ENCODE peak calls at places on chromosomes 16 and 17, in eight cellular contexts. F, P, G, R, B, N, L and O are unnamed samples. For H3K9me3, the result is how much of the 10 kb centered on the place peaks cover.

GRCh38 chr16:55113195-55113594 is 182.5 kb downstream of the IRX5 start:
- DNase-seq in G (no peak), R (no peak), L (no peak), N (no peak), P (no peak), F (no peak), B (no peak), O (no peak)

GRCh38 chr16:15879255-15879804 is 9.1 kb downstream of the CEP20 start:
- DNase-seq in G (no peak), F (no peak), L (no peak), P (no peak), R (no peak), N (no peak), B (no peak), O (no peak)

GRCh38 chr17:77068915-77069314 is 71.9 kb upstream of the SEC14L1 start:
- DNase-seq in R (no peak), P (no peak), L (no peak), N (no peak), G (no peak), B (no peak), F (no peak), O (no peak)

GRCh38 chr16:14302399-14303181 is 231.5 kb downstream of the MRTFB start:
- DNase-seq in B (peak), R (peak), G (no peak), P (no peak), N (peak), F (no peak), L (peak), O (no peak)

GRCh38 chr17:77328823-77329740 is 188.3 kb downstream of the SEC14L1 start:
- DNase-seq in L (no peak), B (no peak), P (no peak), F (no peak), N (peak), G (no peak), R (peak), O (peak)

GRCh38 chr16:47694543-47694942 is 233.4 kb downstream of the PHKB start:
- DNase-seq in P (no peak), G (no peak), F (no peak), R (no peak), B (no peak), L (no peak), N (no peak), O (no peak)

GRCh38 chr17:35746956-35747355 is 6.1 kb downstream of the GAS2L2 start:
- DNase-seq in P (no peak), B (no peak), L (no peak), G (no peak), F (no peak), N (no peak), R (no peak), O (no peak)

GRCh38 chr17:10114931-10115535 is 83.4 kb downstream of the GAS7 start:
- DNase-seq in R (no peak), L (peak), B (peak), N (peak), F (no peak), G (peak), P (peak), O (peak)

GRCh38 chr16:78413651-78414050 is 314.2 kb downstream of the WWOX start:
- DNase-seq in F (no peak), P (no peak), R (no peak), G (no peak), N (no peak), B (no peak), L (no peak), O (no peak)

GRCh38 chr16:72946474-72947194 is 101.3 kb downstream of the ZFHX3 start:
- DNase-seq in N (no peak), R (no peak), G (peak), F (no peak), P (no peak), L (no peak), B (no peak), O (no peak)

GRCh38 chr16:79651363-79651762 is 50.8 kb upstream of the MAF start:
- DNase-seq in G (peak), P (no peak), B (peak), N (peak), F (no peak), R (no peak), L (no peak), O (peak)

GRCh38 chr17:58047751-58048150 is 35.5 kb upstream of the DYNLL2 start:
- DNase-seq in F (no peak), P (no peak), R (no peak), B (no peak), G (no peak), L (peak), N (no peak), O (no peak)

GRCh38 chr16:26688699-26689098 is 378.0 kb upstream of the C16orf82 start:
- DNase-seq in B (no peak), R (no peak), L (no peak), N (no peak), G (no peak), F (no peak), P (no peak), O (no peak)

GRCh38 chr17:82490512-82491195 is 28.9 kb upstream of the FOXK2 start:
- DNase-seq in G (no peak), B (no peak), L (no peak), N (peak), P (no peak), F (no peak), R (no peak), O (no peak)

GRCh38 chr16:69217433-69217832 is 30.5 kb downstream of the SNTB2 start:
- DNase-seq in N (no peak), P (no peak), B (no peak), L (no peak), F (no peak), R (no peak), G (no peak), O (no peak)

GRCh38 chr17:15655162-15655561 is 28.9 kb downstream of the TRIM16 start:
- DNase-seq in R (no peak), P (no peak), F (no peak), L (no peak), N (no peak), G (no peak), B (no peak), O (no peak)

GRCh38 chr16:88681084-88681680 is 5.1 kb downstream of the SNAI3 start:
- DNase-seq in B (no peak), G (no peak), F (no peak), N (peak), L (peak), P (no peak), R (peak), O (peak)

GRCh38 chr16:24670623-24671454 is 58.6 kb upstream of the TNRC6A start:
- DNase-seq in R (peak), P (no peak), L (peak), F (peak), G (peak), N (no peak), B (peak), O (peak)

GRCh38 chr17:55161935-55162555 is 102.7 kb upstream of the HLF start:
- DNase-seq in L (no peak), P (no peak), R (no peak), G (no peak), F (no peak), B (no peak), N (no peak), O (no peak)

GRCh38 chr17:46788796-46789195 is 29.7 kb downstream of the WNT3 start:
- DNase-seq in L (no peak), P (no peak), F (no peak), R (no peak), B (no peak), N (no peak), G (no peak), O (no peak)

GRCh38 chr17:49440581-49440980 is 25.9 kb upstream of the PHB1 start:
- DNase-seq in L (no peak), N (no peak), F (no peak), R (no peak), B (no peak), P (no peak), G (no peak), O (no peak)

GRCh38 chr16:58272855-58273254 is 22.0 kb downstream of the PRSS54 start:
- DNase-seq in G (no peak), L (no peak), F (no peak), B (no peak), P (no peak), R (no peak), N (no peak), O (no peak)

GRCh38 chr17:56773124-56773523 is 60.6 kb downstream of the C17orf67 start:
- DNase-seq in G (no peak), L (peak), P (no peak), F (no peak), B (no peak), R (no peak), N (no peak), O (no peak)

GRCh38 chr17:71505200-71505599 is 615.6 kb upstream of the SOX9 start:
- DNase-seq in G (no peak), R (no peak), B (no peak), L (no peak), F (no peak), P (no peak), N (no peak), O (no peak)

DNA sequence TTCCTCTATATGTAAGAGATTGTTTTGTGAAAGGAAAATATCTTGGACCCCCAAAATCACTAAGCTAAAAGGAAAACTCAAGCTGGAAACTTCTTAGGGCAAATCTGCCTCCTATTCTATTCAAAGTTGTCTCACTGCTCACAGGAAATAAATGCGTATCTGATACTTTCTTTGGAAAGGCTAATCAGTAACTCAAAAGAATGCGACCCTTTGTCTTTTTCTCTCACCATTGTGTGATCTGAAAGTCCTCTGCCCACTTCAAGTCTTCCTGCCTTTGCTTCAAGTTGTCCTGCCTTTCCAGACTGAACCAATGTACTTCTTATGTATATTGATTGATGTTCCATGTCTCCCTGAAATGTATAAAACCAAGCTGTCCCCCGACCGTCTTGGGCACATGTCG is 157.3 kb downstream of the KIF2B start:
- DNase-seq in P (no peak), F (no peak), N (no peak), L (no peak), G (no peak), B (no peak), R (no peak), O (no peak)
- H3K9me3 ChIP-seq in P (under half), F (under half), N (under half), L (under half), G (under half), B (under half), R (under half), O (under half)

GRCh38 chr16:10339777-10340752 is 45.8 kb upstream of the ATF7IP2 start:
- DNase-seq in P (no peak), B (no peak), R (no peak), G (no peak), L (no peak), F (no peak), N (no peak), O (no peak)
- H3K9me3 ChIP-seq in P (under half), B (under half), R (under half), G (under half), L (under half), F (half or more), N (under half), O (under half)

GRCh38 chr16:87527055-87527724 is 34.4 kb upstream of the ZCCHC14 start:
- DNase-seq in F (no peak), R (no peak), G (no peak), P (no peak), L (no peak), B (no peak), N (no peak), O (no peak)

GRCh38 chr16:87528690-87529579 is 36.1 kb upstream of the ZCCHC14 start:
- DNase-seq in B (no peak), G (no peak), F (no peak), R (no peak), N (no peak), L (no peak), P (no peak), O (no peak)

GRCh38 chr16:87525352-87525751 is 32.5 kb upstream of the ZCCHC14 start:
- DNase-seq in P (no peak), B (no peak), G (no peak), N (no peak), R (no peak), L (no peak), F (no peak), O (no peak)

GRCh38 chr16:87524407-87524806 is 31.6 kb upstream of the ZCCHC14 start:
- DNase-seq in G (no peak), N (no peak), L (no peak), R (no peak), P (no peak), B (no peak), F (no peak), O (no peak)

GRCh38 chr16:87526238-87526947 is 33.6 kb upstream of the ZCCHC14 start:
- DNase-seq in G (no peak), F (no peak), N (no peak), P (no peak), L (no peak), B (no peak), R (no peak), O (no peak)
- H3K9me3 ChIP-seq in G (under half), F (under half), N (under half), P (under half), L (under half), B (under half), R (under half), O (under half)

DNA sequence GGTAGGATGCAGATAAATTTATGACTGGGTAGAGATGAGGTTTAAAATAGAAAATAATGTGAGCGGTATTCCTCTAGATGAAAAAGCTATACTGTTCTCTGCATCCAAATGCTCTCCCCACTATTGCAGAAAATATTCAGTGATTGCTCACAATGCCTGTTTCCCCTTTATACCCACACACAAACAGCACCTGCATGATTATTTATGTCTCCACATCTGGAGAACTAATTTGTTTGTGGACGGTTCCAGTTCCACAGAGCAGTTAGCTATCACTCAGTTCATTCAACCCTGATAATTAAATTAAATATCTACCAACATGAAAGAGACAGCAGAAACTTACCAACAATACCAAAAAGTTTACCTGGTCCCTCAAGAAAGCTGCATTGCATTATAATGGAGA is 800.0 kb downstream of the CDH11 start:
- DNase-seq in P (no peak), G (no peak), F (no peak), B (no peak), R (no peak), L (no peak), N (no peak), O (no peak)
- H3K9me3 ChIP-seq in P (under half), G (under half), F (under half), B (under half), R (under half), L (under half), N (under half), O (under half)

GRCh38 chr17:28076138-28076537 is 33.7 kb downstream of the NLK start:
- DNase-seq in B (no peak), F (no peak), P (no peak), L (no peak), N (no peak), R (no peak), G (no peak), O (no peak)
- H3K9me3 ChIP-seq in B (under half), F (under half), P (under half), L (under half), N (under half), R (under half), G (under half), O (under half)